ENCODE peak calls at places on chromosomes 5 and 9, in six cellular contexts. V is HCT116, B is HepG2, A is GM12878, Y is K562, I is H1. O is an unnamed sample.

GRCh38 chr5:68698025-68698940 is 395.5 kb upstream of the SLC30A5 start:
- DNase-seq in V (no peak), I (no peak), Y (peak; percentile 31), A (no peak), B (no peak), O (no peak)

GRCh38 chr5:73523861-73524260 is 25.6 kb downstream of the BTF3 start:
- DNase-seq in A (no peak), Y (no peak), I (no peak), B (no peak), V (no peak), O (no peak)

GRCh38 chr5:168288349-168289245 is 2.8 kb upstream of the WWC1 start:
- DNase-seq in Y (no peak), A (no peak), V (peak; percentile 76), I (no peak), B (peak; percentile 70), O (no peak)

GRCh38 chr5:79133121-79133656 is 21.6 kb downstream of the BHMT start:
- DNase-seq in B (peak; percentile 7), V (peak; percentile 45), A (no peak), Y (no peak), I (no peak), O (no peak)

GRCh38 chr5:140547508-140548299 is at the start of gene EIF4EBP3:
- DNase-seq in I (peak; percentile 91), A (peak; percentile 47), B (peak; percentile 94), V (peak; percentile 61), Y (peak; percentile 89), O (peak; percentile 89)

GRCh38 chr5:130514984-130515690 is 610.9 kb downstream of the CHSY3 start:
- DNase-seq in A (no peak), I (no peak), V (peak; percentile 74), B (no peak), Y (no peak), O (no peak)

GRCh38 chr5:134247411-134247810 is 21.5 kb upstream of the PPP2CA start:
- DNase-seq in I (no peak), B (peak; percentile 69), A (no peak), Y (no peak), V (peak; percentile 54), O (no peak)

GRCh38 chr5:81893961-81894360 is 77.9 kb upstream of the ATG10 start:
- DNase-seq in I (no peak), B (no peak), V (no peak), Y (no peak), A (no peak), O (no peak)

GRCh38 chr9:111542497-111543254 is 17.7 kb downstream of the ZNF483 start:
- DNase-seq in V (no peak), Y (no peak), B (no peak), A (no peak), I (no peak), O (no peak)

GRCh38 chr9:78973906-78974305 is 597.9 kb upstream of the TLE4 start:
- DNase-seq in B (no peak), V (no peak), Y (no peak), A (no peak), I (no peak), O (no peak)

GRCh38 chr5:54695198-54695966 is 177.8 kb downstream of the SNX18 start:
- DNase-seq in I (no peak), A (no peak), V (no peak), Y (no peak), B (no peak), O (no peak)

GRCh38 chr9:4742246-4742645 is 1.2 kb upstream of the AK3 start:
- DNase-seq in A (no peak), Y (no peak), B (no peak), I (no peak), V (no peak), O (no peak)

GRCh38 chr9:26331223-26331622 is 561.4 kb downstream of the CAAP1 start:
- DNase-seq in Y (no peak), V (no peak), B (no peak), A (no peak), I (no peak), O (no peak)

GRCh38 chr9:111621895-111622480 is 9.1 kb upstream of the DNAJC25 start:
- DNase-seq in V (peak; percentile 39), Y (peak; percentile 30), A (no peak), B (peak; percentile 47), I (no peak), O (no peak)

GRCh38 chr5:137629646-137630045 is 106.2 kb downstream of the KLHL3 start:
- DNase-seq in V (peak; percentile 51), A (peak; percentile 8), I (no peak), B (peak; percentile 41), Y (peak; percentile 69), O (peak; percentile 20)

GRCh38 chr9:135817951-135818717 is 89.2 kb downstream of the CAMSAP1 start:
- DNase-seq in I (no peak), Y (no peak), B (no peak), A (no peak), V (no peak), O (no peak)

GRCh38 chr9:78236511-78236950 is 656 bp downstream of the CEP78 start:
- DNase-seq in B (peak; percentile 17), A (no peak), V (no peak), Y (no peak), I (no peak), O (no peak)

DNA sequence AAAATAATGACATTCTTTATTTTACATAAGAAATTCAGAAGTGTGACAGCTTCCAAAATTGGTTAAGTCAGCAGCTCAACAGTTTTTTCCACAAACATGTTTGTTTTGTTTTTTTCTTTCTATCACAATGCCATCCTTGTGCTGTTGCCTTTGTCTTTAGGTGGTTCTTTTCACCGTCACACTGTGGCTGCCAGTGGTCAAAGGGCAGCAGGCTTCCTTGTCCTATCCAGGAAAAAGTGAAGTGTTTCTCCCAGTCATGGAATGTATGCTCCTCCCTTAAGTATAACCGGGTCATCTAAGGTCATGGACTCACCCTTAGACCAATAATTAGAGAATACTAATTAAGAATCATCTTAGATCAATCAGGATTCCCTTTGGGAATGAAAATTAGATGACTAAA is 87.4 kb downstream of the SREK1 start:
- DNase-seq in Y (no peak), I (no peak), V (no peak), A (no peak), B (no peak), O (no peak)
- H3K4me3 ChIP-seq in Y (no peak overlapping the region), I (no peak overlapping the region), V (no peak overlapping the region), A (no peak overlapping the region), B (no peak overlapping the region), O (no peak overlapping the region)

GRCh38 chr5:62327138-62327537 is 21.1 kb downstream of the KIF2A start:
- DNase-seq in A (no peak), Y (no peak), V (no peak), B (no peak), I (no peak), O (no peak)

GRCh38 chr5:62326702-62327101 is 20.7 kb downstream of the KIF2A start:
- DNase-seq in I (no peak), V (no peak), Y (no peak), B (no peak), A (no peak), O (no peak)

GRCh38 chr5:62317810-62318209 is 11.8 kb downstream of the KIF2A start:
- DNase-seq in V (no peak), B (no peak), Y (no peak), I (no peak), A (no peak), O (no peak)

GRCh38 chr5:62326302-62326701 is 20.3 kb downstream of the KIF2A start:
- DNase-seq in B (no peak), Y (no peak), V (no peak), A (no peak), I (no peak), O (no peak)

GRCh38 chr5:62322484-62322883 is 16.5 kb downstream of the KIF2A start:
- DNase-seq in A (no peak), Y (no peak), V (no peak), I (no peak), B (peak; percentile 81), O (no peak)
- TF ChIP-seq ZNF274 in A (no peak), Y (no peak), V (no peak), I (no peak), B (no peak), O (no peak)

DNA sequence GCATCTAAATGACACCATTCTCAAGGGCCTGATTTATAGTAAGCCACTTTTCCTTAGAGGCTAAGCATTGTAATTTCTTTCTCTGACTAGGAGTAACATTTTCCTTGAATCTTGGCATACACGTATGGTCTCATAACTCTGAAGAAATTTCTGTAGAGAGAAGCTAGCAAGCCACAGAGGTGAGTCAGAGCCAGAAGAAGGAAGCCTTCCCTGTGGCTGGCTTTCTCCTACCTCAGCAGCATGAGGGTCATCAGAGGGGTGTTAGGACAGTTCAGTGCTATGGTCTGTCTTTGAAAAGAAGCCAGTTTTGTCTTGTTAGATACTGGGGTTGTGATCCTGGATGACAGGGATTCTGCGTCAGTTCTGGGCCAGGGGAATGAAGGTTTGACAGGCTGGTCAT is 3.2 kb downstream of the SNX30 start:
- DNase-seq in B (no peak), V (peak; percentile 36), Y (no peak), I (no peak), A (no peak), O (no peak)
- H3K4me1 ChIP-seq in B (peaks cover 54% of the 10 kb centered on the region), V (peaks cover 77% of the 10 kb centered on the region), Y (peaks cover 15% of the 10 kb centered on the region), I (peaks cover 4% of the 10 kb centered on the region), A (peaks cover 26% of the 10 kb centered on the region), O (peaks cover 8% of the 10 kb centered on the region)

GRCh38 chr5:53009816-53010215 is 20.7 kb downstream of the ITGA2 start:
- DNase-seq in Y (no peak), A (no peak), V (no peak), B (no peak), I (no peak), O (no peak)

GRCh38 chr5:53008751-53009150 is 19.6 kb downstream of the ITGA2 start:
- DNase-seq in Y (no peak), I (no peak), A (no peak), V (peak; percentile 37), B (no peak), O (no peak)

GRCh38 chr5:53011233-53011632 is 22.1 kb downstream of the ITGA2 start:
- DNase-seq in Y (no peak), V (no peak), B (peak; percentile 48), A (no peak), I (no peak), O (no peak)

GRCh38 chr5:53010819-53011218 is 21.7 kb downstream of the ITGA2 start:
- DNase-seq in Y (no peak), I (no peak), B (no peak), V (no peak), A (no peak), O (no peak)

DNA sequence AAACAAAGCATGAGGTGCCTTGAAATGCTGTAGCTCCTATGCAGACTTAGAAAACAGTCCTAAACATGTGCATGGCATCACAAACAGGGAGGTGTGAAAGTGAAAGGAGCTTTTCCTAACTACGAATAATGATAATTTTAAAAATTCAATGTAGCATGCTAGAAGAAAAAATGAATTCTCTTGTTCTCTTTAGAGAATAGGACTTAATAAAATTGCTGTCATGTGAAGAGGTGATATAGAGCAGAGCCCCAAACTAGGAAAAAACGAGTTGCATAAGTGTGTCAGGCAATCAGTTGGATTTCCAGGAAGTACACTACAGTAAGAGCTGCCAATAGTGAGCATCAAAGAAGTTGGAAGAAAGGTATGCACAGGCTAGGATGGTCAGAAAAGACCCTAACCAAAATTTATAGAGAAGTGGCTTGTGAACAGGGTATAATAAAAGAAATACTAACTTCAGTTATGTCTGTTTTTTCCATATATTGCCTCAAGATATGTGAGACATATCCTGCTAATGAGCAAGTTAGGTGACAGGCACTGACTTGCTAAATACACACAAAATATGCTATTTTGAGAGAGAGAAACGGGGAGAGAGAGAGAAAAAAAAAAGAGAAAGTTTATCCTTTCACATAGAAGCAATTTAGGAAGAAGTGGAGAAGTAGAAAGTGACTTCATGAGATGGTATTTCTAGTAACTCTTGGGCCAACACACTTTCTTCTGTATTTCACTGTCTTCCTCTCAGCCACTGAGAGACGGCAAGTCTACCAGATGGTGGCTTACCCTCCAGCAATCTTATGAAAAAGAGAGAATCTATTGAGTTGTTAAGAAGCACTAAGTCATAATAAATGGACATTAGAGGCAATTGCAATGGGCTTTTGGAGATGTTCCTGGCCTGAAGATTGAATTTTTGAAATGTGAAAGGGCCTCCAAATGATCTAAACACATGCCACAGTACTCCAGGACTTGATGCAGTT is 18.1 kb downstream of the ITGA2 start:
- DNase-seq in Y (no peak), I (no peak), A (no peak), V (no peak), B (no peak), O (no peak)
- H3K4me3 ChIP-seq in Y (no peak overlapping the region), I (no peak overlapping the region), A (no peak overlapping the region), V (no peak overlapping the region), B (no peak overlapping the region), O (no peak overlapping the region)

O was measured in NT2/D1.